ENCODE peak calls at places on chromosomes 5 and 9, in eight cellular contexts. A, E, C, D, I, H, V and Q are unnamed samples. For H3K27me3 and H3K4me1, the result is how much of the 10 kb centered on the place peaks cover.

GRCh38 chr5:167720676-167721260 is 570.7 kb upstream of the WWC1 start:
- DNase-seq in D (no peak), V (no peak), A (no peak), H (no peak), E (no peak), I (no peak), C (no peak), Q (no peak)

GRCh38 chr5:75089137-75089536 is 36.8 kb upstream of the GCNT4 start:
- DNase-seq in D (no peak), A (no peak), I (no peak), C (no peak), V (no peak), H (no peak), E (no peak), Q (no peak)

GRCh38 chr9:26375448-26375847 is 517.2 kb downstream of the CAAP1 start:
- DNase-seq in I (no peak), D (no peak), V (no peak), C (no peak), A (no peak), E (no peak), H (no peak), Q (no peak)

GRCh38 chr5:180598316-180598701 is 7.0 kb upstream of the SCGB3A1 start:
- DNase-seq in V (no peak), D (peak), C (no peak), H (no peak), I (peak), E (no peak), A (peak), Q (no peak)

GRCh38 chr5:120086081-120086480 is 378.0 kb upstream of the PRR16 start:
- DNase-seq in V (no peak), I (no peak), E (no peak), D (no peak), H (no peak), C (no peak), A (no peak), Q (no peak)

GRCh38 chr5:148561712-148562365 is 92.5 kb downstream of the HTR4 start:
- DNase-seq in I (no peak), E (no peak), V (no peak), H (no peak), C (peak), A (no peak), D (no peak), Q (no peak)

GRCh38 chr9:74526215-74526614 is 29.1 kb downstream of the RORB start:
- DNase-seq in A (no peak), V (no peak), H (no peak), I (no peak), D (no peak), C (no peak), E (no peak), Q (no peak)

GRCh38 chr9:89481161-89481915 is 16.6 kb downstream of the SEMA4D start:
- DNase-seq in I (no peak), A (no peak), E (no peak), C (peak), H (no peak), D (no peak), V (no peak), Q (no peak)

GRCh38 chr5:95959051-95959963 is 2.3 kb downstream of the ELL2 start:
- DNase-seq in D (no peak), C (peak), V (no peak), E (no peak), H (no peak), I (no peak), A (no peak), Q (no peak)

GRCh38 chr5:160310910-160311295 is 1.5 kb downstream of the CCNJL start:
- DNase-seq in A (no peak), C (no peak), H (no peak), E (no peak), V (no peak), I (no peak), D (no peak), Q (no peak)

GRCh38 chr9:26975728-26976707 is 19.8 kb downstream of the IFT74 start:
- DNase-seq in D (no peak), I (no peak), E (no peak), H (peak), V (no peak), A (no peak), C (peak), Q (peak)

GRCh38 chr5:140347382-140347781 is 979 bp upstream of the HBEGF start:
- DNase-seq in D (no peak), A (no peak), H (no peak), V (no peak), I (no peak), E (no peak), C (no peak), Q (no peak)

GRCh38 chr5:77086611-77087483 is at the start of gene ZBED3:
- DNase-seq in D (peak), A (no peak), C (peak), E (no peak), I (peak), H (peak), V (peak), Q (peak)

GRCh38 chr9:2780326-2780725 is 63.0 kb downstream of the KCNV2 start:
- DNase-seq in V (no peak), C (no peak), A (no peak), D (no peak), I (no peak), H (no peak), E (no peak), Q (no peak)

GRCh38 chr9:21961569-21961968 is 32.6 kb downstream of the CDKN2A start:
- DNase-seq in H (no peak), C (no peak), A (no peak), D (no peak), V (no peak), E (no peak), I (no peak), Q (no peak)

GRCh38 chr9:135039916-135040645 is 47.4 kb upstream of the OLFM1 start:
- DNase-seq in C (no peak), H (no peak), I (no peak), A (peak), E (no peak), D (no peak), V (no peak), Q (no peak)

GRCh38 chr9:135039266-135039870 is 48.1 kb upstream of the OLFM1 start:
- DNase-seq in C (no peak), E (no peak), V (no peak), I (no peak), H (no peak), A (peak), D (no peak), Q (no peak)

GRCh38 chr9:135043345-135043744 is 44.1 kb upstream of the OLFM1 start:
- DNase-seq in V (no peak), C (no peak), I (no peak), E (no peak), D (no peak), A (peak), H (no peak), Q (no peak)

GRCh38 chr9:135038826-135039225 is 48.6 kb upstream of the OLFM1 start:
- DNase-seq in V (no peak), I (no peak), H (no peak), D (no peak), E (no peak), A (peak), C (no peak), Q (no peak)

GRCh38 chr9:135040892-135041291 is 46.6 kb upstream of the OLFM1 start:
- DNase-seq in D (no peak), C (no peak), E (no peak), V (no peak), A (no peak), H (no peak), I (no peak), Q (no peak)
- H3K27me3 ChIP-seq in D (under half), C (under half), E (half or more), V (under half), A (under half), H (under half), I (under half), Q (under half)

DNA sequence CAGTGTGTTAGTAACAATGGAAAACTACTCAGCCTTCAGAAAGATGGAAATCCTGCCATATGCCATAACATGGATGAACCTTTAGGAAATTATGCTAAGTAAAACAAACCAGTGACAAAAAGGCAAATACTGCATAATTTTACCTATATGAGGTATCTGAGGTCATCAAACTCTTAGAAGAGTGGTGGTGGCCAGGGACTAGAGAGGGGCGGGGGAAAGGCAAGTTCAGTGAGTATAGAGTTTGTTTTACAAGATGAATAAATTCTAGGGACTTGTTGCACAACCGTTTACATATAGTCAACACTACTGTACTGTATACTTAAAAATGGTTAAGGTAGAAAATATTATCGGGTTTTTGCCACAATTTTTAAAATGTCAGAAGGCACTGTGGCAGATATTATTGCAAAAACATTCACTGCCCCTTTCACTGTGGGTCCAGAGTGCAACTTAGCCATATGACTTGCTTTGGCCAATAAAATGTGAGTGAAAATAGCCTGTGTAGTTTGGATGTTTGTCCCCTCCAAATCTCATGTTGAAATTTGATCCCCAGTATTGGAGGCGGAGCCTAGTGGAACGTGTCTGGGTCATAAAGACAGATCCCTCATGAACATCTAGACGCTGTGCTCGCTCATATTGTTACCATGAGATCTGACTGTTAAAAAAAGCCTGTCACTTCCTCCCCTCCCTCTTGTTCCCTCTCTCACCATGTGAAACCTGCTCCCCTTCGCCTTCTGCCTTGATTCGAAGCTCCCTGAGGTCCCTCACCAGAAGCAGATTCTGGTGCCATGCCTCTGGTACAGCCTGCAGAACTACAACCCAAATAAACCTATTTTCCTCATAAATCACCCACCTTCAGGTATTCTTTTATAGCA is 9.5 kb downstream of the ZNF367 start:
- DNase-seq in I (no peak), V (no peak), C (no peak), H (no peak), A (no peak), E (no peak), D (no peak), Q (no peak)
- TF ChIP-seq POLR2A in I (no peak), V (no peak), C (no peak), H (no peak), A (no peak), E (no peak), D (no peak), Q (no peak)

GRCh38 chr9:131747352-131747751 is 7.5 kb upstream of the RAPGEF1 start:
- DNase-seq in D (no peak), C (no peak), H (no peak), A (no peak), I (no peak), V (no peak), E (no peak), Q (peak)
- H3K4me1 ChIP-seq in D (under half), C (under half), H (under half), A (under half), I (under half), V (under half), E (under half), Q (under half)

GRCh38 chr9:132726561-132727150 is 56.4 kb downstream of the GTF3C4 start:
- DNase-seq in V (no peak), C (no peak), D (no peak), I (no peak), E (no peak), A (no peak), H (no peak), Q (no peak)
- H3K27me3 ChIP-seq in V (under half), C (under half), D (under half), I (under half), E (under half), A (under half), H (under half), Q (under half)

GRCh38 chr5:14503681-14504331 is 77.8 kb upstream of the OTULINL start:
- DNase-seq in C (no peak), A (no peak), E (no peak), D (no peak), H (no peak), I (no peak), V (no peak), Q (no peak)
- TF ChIP-seq POLR2A in C (no peak), A (no peak), E (no peak), D (no peak), H (no peak), I (no peak), V (no peak), Q (no peak)

DNA sequence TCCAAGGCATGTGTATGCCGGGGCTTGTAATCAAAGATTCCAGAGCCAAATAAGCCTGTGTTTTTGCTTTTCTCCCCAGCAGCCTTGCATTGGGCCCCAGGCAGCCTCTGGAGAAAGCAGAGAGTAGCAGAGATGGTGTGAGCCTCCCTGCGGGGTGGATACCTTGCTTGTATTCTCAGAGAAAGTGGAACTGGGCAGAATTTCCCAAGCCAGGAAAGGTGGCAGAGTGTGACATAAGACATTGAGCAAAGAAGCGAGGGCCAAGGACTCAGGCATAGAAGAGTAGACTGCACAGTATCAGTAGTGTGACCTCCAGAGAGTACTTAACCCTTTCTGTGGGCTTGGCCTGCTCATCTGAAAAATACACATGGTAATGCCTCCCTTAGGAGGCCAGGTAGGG is 1.6 kb upstream of the GSN start:
- DNase-seq in A (no peak), D (no peak), H (no peak), E (no peak), C (no peak), V (no peak), I (no peak), Q (no peak)
- H3K4me1 ChIP-seq in A (under half), D (under half), H (under half), E (under half), C (under half), V (under half), I (under half), Q (under half)